ENCODE peak calls at places on chromosomes 13 and 19, in six cellular contexts. O, R, B, M, K and F are unnamed samples.

GRCh38 chr19:47357788-47358680 is 8.9 kb downstream of the DHX34 start:
- DNase-seq in R (no peak), K (no peak), B (no peak), O (no peak), M (no peak), F (no peak)

GRCh38 chr13:22926176-22927007 is 254.4 kb upstream of the SGCG start:
- DNase-seq in K (peak), R (no peak), B (peak), M (no peak), O (no peak), F (no peak)

GRCh38 chr19:29247051-29247450 is 34.1 kb upstream of the UQCRFS1 start:
- DNase-seq in R (no peak), M (no peak), K (no peak), B (no peak), O (no peak), F (no peak)

GRCh38 chr19:1825909-1826556 is 14.0 kb upstream of the ATP8B3 start:
- DNase-seq in R (peak), O (peak), K (peak), B (peak), M (no peak), F (peak)

GRCh38 chr13:73334459-73334858 is 275.7 kb downstream of the KLF5 start:
- DNase-seq in R (no peak), B (no peak), O (no peak), M (peak), K (no peak), F (no peak)

GRCh38 chr13:75312884-75313520 is 169.0 kb downstream of the TBC1D4 start:
- DNase-seq in R (no peak), M (no peak), O (peak), K (no peak), B (no peak), F (no peak)

GRCh38 chr13:114177245-114178010 is 1.6 kb upstream of the CFAP97D2 start:
- DNase-seq in M (no peak), B (no peak), O (no peak), R (no peak), K (no peak), F (no peak)

GRCh38 chr13:33057019-33057785 is 41.0 kb downstream of the KL start:
- DNase-seq in B (no peak), O (no peak), M (no peak), K (peak), R (no peak), F (peak)

GRCh38 chr13:34416833-34417425 is 525.1 kb upstream of the NBEA start:
- DNase-seq in K (peak), R (no peak), O (no peak), M (peak), B (peak), F (no peak)

GRCh38 chr13:42474954-42475353 is 99.0 kb upstream of the TNFSF11 start:
- DNase-seq in K (peak), M (no peak), O (peak), B (peak), R (no peak), F (no peak)

GRCh38 chr13:64723735-64724134 is 2506.4 kb downstream of the PCDH9 start:
- DNase-seq in R (no peak), B (peak), K (peak), M (peak), O (no peak), F (no peak)

GRCh38 chr13:40484981-40485380 is 181.5 kb downstream of the FOXO1 start:
- DNase-seq in O (peak), M (no peak), R (no peak), K (no peak), B (no peak), F (no peak)

GRCh38 chr19:43777163-43777700 is 3.5 kb downstream of the KCNN4 start:
- DNase-seq in B (peak), O (peak), M (no peak), R (no peak), K (no peak), F (peak)

GRCh38 chr19:29771708-29772415 is 39.9 kb upstream of the CCNE1 start:
- DNase-seq in R (no peak), O (peak), B (peak), M (peak), K (peak), F (peak)

GRCh38 chr19:55600336-55601028 is 394 bp downstream of the ZNF524 start:
- DNase-seq in B (peak), O (peak), M (no peak), K (no peak), R (peak), F (peak)

GRCh38 chr13:87094646-87095045 is 576.5 kb upstream of the SLITRK5 start:
- DNase-seq in M (no peak), K (no peak), R (no peak), O (no peak), B (no peak), F (no peak)

GRCh38 chr13:105627270-105627669 is 908.2 kb downstream of the EFNB2 start:
- DNase-seq in K (peak), B (peak), M (no peak), R (no peak), O (no peak), F (no peak)

GRCh38 chr13:27461940-27462584 is 11.7 kb upstream of the MTIF3 start:
- DNase-seq in O (no peak), M (no peak), B (no peak), K (no peak), R (no peak), F (no peak)

GRCh38 chr19:19447536-19448237 is 42.2 kb downstream of the GATAD2A start:
- DNase-seq in O (peak), R (no peak), K (no peak), B (no peak), M (no peak), F (no peak)

GRCh38 chr13:98068511-98068910 is 74.4 kb upstream of the FARP1 start:
- DNase-seq in M (no peak), K (no peak), R (no peak), O (no peak), B (no peak), F (no peak)

GRCh38 chr13:97003071-97003470 is 8.8 kb upstream of the OXGR1 start:
- DNase-seq in B (peak), K (no peak), R (no peak), O (no peak), M (no peak), F (no peak)

GRCh38 chr13:94236876-94237275 is 242.6 kb downstream of the DCT start:
- DNase-seq in R (no peak), K (no peak), O (peak), B (no peak), M (no peak), F (no peak)

GRCh38 chr13:67228031-67228430 is 2.1 kb downstream of the PCDH9 start:
- DNase-seq in O (no peak), M (no peak), B (no peak), K (no peak), R (no peak), F (no peak)

GRCh38 chr13:36133950-36134349 is 2.8 kb upstream of the DCLK1 start:
- DNase-seq in K (no peak), B (no peak), R (no peak), O (no peak), M (no peak), F (no peak)

GRCh38 chr19:3759482-3760254 is 1.8 kb downstream of the APBA3 start:
- DNase-seq in R (no peak), M (no peak), K (no peak), B (no peak), O (no peak), F (no peak)

GRCh38 chr13:20161275-20161950 is 561 bp upstream of the GJA3 start:
- DNase-seq in R (peak), K (no peak), M (no peak), O (peak), B (no peak), F (no peak)

GRCh38 chr19:33402421-33403220 is 29.1 kb downstream of the CEBPG start:
- DNase-seq in K (no peak), O (no peak), B (no peak), M (no peak), R (no peak), F (no peak)

GRCh38 chr19:5192568-5192967 is 148.0 kb downstream of the PTPRS start:
- DNase-seq in R (no peak), O (no peak), B (no peak), M (no peak), K (no peak), F (no peak)

GRCh38 chr13:39976481-39976880 is 321.0 kb downstream of the COG6 start:
- DNase-seq in B (no peak), R (no peak), M (no peak), O (no peak), K (no peak), F (no peak)

GRCh38 chr13:33721719-33722118 is 96.2 kb upstream of the RFC3 start:
- DNase-seq in B (peak), K (no peak), M (peak), O (no peak), R (no peak), F (no peak)

GRCh38 chr13:105773887-105774538 is 761.4 kb downstream of the EFNB2 start:
- DNase-seq in O (no peak), R (no peak), M (no peak), K (no peak), B (peak), F (peak)

GRCh38 chr19:35715355-35715809 is 2.4 kb upstream of the KMT2B start:
- DNase-seq in O (no peak), M (no peak), K (no peak), R (no peak), B (no peak), F (no peak)

GRCh38 chr19:47998800-47999199 is 4.4 kb downstream of the ELSPBP1 start:
- DNase-seq in K (no peak), R (no peak), B (no peak), O (no peak), M (no peak), F (no peak)